ENCODE peak calls at places on chromosome X, in four cellular contexts. One of them, this sample, is unnamed. For H3K9me2, the result is how much of the 10 kb centered on the place peaks cover.

GRCh38 chrX:29388509-29388908 is 801.3 kb downstream of the IL1RAPL1 start:
- DNase-seq in MM.1S: no peak
- DNase-seq in GM23248: no peak
- DNase-seq in PC-3: no peak
- DNase-seq in this sample: no peak

GRCh38 chrX:51955200-51955599 is 61.8 kb downstream of the MAGED1 start:
- DNase-seq in MM.1S: peak
- DNase-seq in GM23248: no peak
- DNase-seq in PC-3: peak
- DNase-seq in this sample: peak

GRCh38 chrX:154748712-154749339 is 2.1 kb downstream of the GAB3 start:
- DNase-seq in MM.1S: peak
- DNase-seq in GM23248: peak
- DNase-seq in PC-3: peak
- DNase-seq in this sample: peak

GRCh38 chrX:19630776-19631707 is 115.7 kb upstream of the MAP3K15 start:
- DNase-seq in MM.1S: no peak
- DNase-seq in GM23248: no peak
- DNase-seq in PC-3: no peak
- DNase-seq in this sample: no peak

GRCh38 chrX:154986826-154987575 is 35.5 kb downstream of the F8 start:
- DNase-seq in MM.1S: no peak
- DNase-seq in GM23248: peak
- DNase-seq in PC-3: peak
- DNase-seq in this sample: peak

GRCh38 chrX:53824686-53825085 is 138.2 kb upstream of the HUWE1 start:
- DNase-seq in MM.1S: no peak
- DNase-seq in GM23248: no peak
- DNase-seq in PC-3: no peak
- DNase-seq in this sample: no peak

GRCh38 chrX:11336201-11336600 is 43.0 kb downstream of the AMELX start:
- DNase-seq in MM.1S: peak
- DNase-seq in GM23248: no peak
- DNase-seq in PC-3: no peak
- DNase-seq in this sample: peak

GRCh38 chrX:50707955-50708694 is 105.9 kb downstream of the SHROOM4 start:
- DNase-seq in MM.1S: no peak
- DNase-seq in GM23248: no peak
- DNase-seq in PC-3: no peak
- DNase-seq in this sample: no peak

GRCh38 chrX:136574548-136574947 is 42.5 kb downstream of the VGLL1 start:
- DNase-seq in MM.1S: no peak
- DNase-seq in GM23248: no peak
- DNase-seq in PC-3: peak
- DNase-seq in this sample: no peak

GRCh38 chrX:68121835-68122234 is 311.5 kb downstream of the OPHN1 start:
- DNase-seq in MM.1S: no peak
- DNase-seq in GM23248: no peak
- DNase-seq in PC-3: no peak
- DNase-seq in this sample: no peak

GRCh38 chrX:118530537-118530936 is 34.9 kb downstream of the DOCK11 start:
- DNase-seq in MM.1S: no peak
- DNase-seq in GM23248: peak
- DNase-seq in PC-3: no peak
- DNase-seq in this sample: no peak

GRCh38 chrX:107025538-107025937 is 25.5 kb upstream of the MORC4 start:
- DNase-seq in MM.1S: peak
- DNase-seq in GM23248: peak
- DNase-seq in PC-3: peak
- DNase-seq in this sample: peak

GRCh38 chrX:105701310-105702052 is 120.9 kb upstream of the NRK start:
- DNase-seq in MM.1S: peak
- DNase-seq in GM23248: no peak
- DNase-seq in PC-3: peak
- DNase-seq in this sample: no peak

GRCh38 chrX:13432776-13433605 is 113.1 kb upstream of the ATXN3L start:
- DNase-seq in MM.1S: no peak
- DNase-seq in GM23248: peak
- DNase-seq in PC-3: no peak
- DNase-seq in this sample: no peak

GRCh38 chrX:48709522-48710117 is 13.1 kb downstream of the SUV39H1 start:
- DNase-seq in MM.1S: no peak
- DNase-seq in GM23248: no peak
- DNase-seq in PC-3: no peak
- DNase-seq in this sample: no peak

GRCh38 chrX:11629593-11630211 is 36.0 kb downstream of the ARHGAP6 start:
- DNase-seq in MM.1S: peak
- DNase-seq in GM23248: peak
- DNase-seq in PC-3: peak
- DNase-seq in this sample: no peak

GRCh38 chrX:111568817-111569216 is 57.4 kb downstream of the SERTM2 start:
- DNase-seq in MM.1S: no peak
- DNase-seq in GM23248: no peak
- DNase-seq in PC-3: no peak
- DNase-seq in this sample: no peak

GRCh38 chrX:139194571-139195280 is 335.8 kb upstream of the F9 start:
- DNase-seq in MM.1S: peak
- DNase-seq in GM23248: peak
- DNase-seq in PC-3: peak
- DNase-seq in this sample: no peak
- H3K4me3 ChIP-seq in MM.1S: peak
- H3K4me3 ChIP-seq in GM23248: peak
- H3K4me3 ChIP-seq in PC-3: peak
- H3K4me3 ChIP-seq in this sample: no peak

GRCh38 chrX:69741706-69742105 is 125.8 kb downstream of the EDA start:
- DNase-seq in MM.1S: no peak
- DNase-seq in GM23248: no peak
- DNase-seq in PC-3: no peak
- DNase-seq in this sample: no peak
- H3K9me2 ChIP-seq in MM.1S: under half
- H3K9me2 ChIP-seq in GM23248: under half
- H3K9me2 ChIP-seq in PC-3: under half
- H3K9me2 ChIP-seq in this sample: under half

GRCh38 chrX:113260474-113260873 is 419.8 kb upstream of the AMOT start:
- DNase-seq in MM.1S: peak
- DNase-seq in GM23248: peak
- DNase-seq in PC-3: no peak
- DNase-seq in this sample: no peak
- H3K4me3 ChIP-seq in MM.1S: no peak
- H3K4me3 ChIP-seq in GM23248: no peak
- H3K4me3 ChIP-seq in PC-3: no peak
- H3K4me3 ChIP-seq in this sample: no peak

DNA sequence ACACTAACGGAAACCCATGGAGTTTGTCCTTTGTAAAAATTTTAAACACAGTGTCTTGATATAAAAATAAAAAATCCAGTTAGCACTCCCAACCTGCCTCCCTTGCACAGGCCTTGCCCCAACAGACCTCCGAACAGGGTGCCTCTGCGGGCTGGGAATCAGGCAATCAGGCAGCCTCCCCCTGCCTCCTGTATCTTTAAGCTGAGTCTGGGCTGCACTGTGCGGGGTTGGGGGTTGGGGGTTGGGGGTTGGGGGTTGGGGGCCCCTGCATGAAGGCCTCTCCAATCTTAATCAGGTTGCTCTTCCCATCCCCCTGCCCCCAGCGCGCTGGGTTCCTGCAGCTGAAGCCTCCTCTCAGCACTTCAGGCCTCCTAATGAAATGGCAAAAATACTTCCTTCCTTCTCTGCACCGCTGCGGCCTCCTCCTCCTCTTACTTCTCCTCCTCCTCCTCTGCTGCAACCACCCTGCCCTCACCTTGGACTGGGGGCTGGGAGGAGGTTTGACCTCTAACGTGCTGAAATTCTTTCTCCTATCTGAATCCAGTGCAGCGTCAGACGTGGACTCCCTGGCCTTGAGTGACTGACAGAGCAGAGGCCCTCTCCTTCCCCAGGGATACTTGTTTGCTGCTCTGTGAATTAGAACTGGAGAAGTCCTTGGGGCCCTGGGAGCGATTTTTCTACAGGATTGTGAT is 26.6 kb downstream of the NLGN3 start:
- DNase-seq in MM.1S: no peak
- DNase-seq in GM23248: no peak
- DNase-seq in PC-3: no peak
- DNase-seq in this sample: no peak
- H3K9me2 ChIP-seq in MM.1S: under half
- H3K9me2 ChIP-seq in GM23248: under half
- H3K9me2 ChIP-seq in PC-3: under half
- H3K9me2 ChIP-seq in this sample: under half

GRCh38 chrX:24799565-24799964 is 105.8 kb downstream of the POLA1 start:
- DNase-seq in MM.1S: no peak
- DNase-seq in GM23248: no peak
- DNase-seq in PC-3: no peak
- DNase-seq in this sample: no peak

DNA sequence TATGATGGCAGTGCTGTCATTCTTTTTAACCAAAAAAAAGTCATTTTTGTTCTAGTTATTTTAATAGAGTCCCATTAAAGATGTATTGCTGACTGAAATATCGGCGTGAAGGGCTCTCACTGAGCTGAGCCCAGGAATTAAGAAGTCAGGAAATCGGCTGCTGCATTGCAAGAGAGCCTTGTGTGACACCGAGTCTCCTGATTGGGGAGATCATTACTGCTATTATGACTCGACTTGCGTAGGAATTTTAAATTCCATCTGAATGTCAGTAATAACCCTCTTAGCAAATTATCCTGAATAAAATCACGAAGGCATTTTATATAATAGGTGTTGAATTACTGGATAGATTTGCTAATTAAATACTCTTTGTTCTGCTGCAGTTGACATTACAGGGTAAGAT is 111.5 kb downstream of the POLA1 start:
- DNase-seq in MM.1S: no peak
- DNase-seq in GM23248: no peak
- DNase-seq in PC-3: no peak
- DNase-seq in this sample: no peak
- H3K4me3 ChIP-seq in MM.1S: no peak
- H3K4me3 ChIP-seq in GM23248: no peak
- H3K4me3 ChIP-seq in PC-3: no peak
- H3K4me3 ChIP-seq in this sample: no peak

DNA sequence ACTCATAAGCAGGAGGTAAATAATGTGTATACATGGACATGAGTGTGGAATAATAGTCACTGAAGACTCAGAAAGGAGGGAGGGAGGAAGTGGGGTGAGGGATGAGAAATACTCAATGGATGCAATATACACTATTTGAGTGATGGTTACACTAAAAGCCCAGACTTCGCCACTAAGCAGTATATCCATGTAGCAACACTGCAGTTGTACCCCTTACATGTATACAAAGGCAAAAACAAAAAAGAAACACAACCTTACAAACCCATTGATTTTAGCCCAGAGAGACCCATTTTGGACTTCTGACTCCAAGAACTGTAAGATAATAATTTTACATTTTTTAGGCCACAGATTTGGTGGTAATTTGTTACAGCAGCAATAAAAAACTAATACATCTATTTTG is 51.5 kb downstream of the VMA21 start:
- DNase-seq in MM.1S: no peak
- DNase-seq in GM23248: no peak
- DNase-seq in PC-3: no peak
- DNase-seq in this sample: no peak
- H3K9me2 ChIP-seq in MM.1S: under half
- H3K9me2 ChIP-seq in GM23248: under half
- H3K9me2 ChIP-seq in PC-3: under half
- H3K9me2 ChIP-seq in this sample: under half

DNA sequence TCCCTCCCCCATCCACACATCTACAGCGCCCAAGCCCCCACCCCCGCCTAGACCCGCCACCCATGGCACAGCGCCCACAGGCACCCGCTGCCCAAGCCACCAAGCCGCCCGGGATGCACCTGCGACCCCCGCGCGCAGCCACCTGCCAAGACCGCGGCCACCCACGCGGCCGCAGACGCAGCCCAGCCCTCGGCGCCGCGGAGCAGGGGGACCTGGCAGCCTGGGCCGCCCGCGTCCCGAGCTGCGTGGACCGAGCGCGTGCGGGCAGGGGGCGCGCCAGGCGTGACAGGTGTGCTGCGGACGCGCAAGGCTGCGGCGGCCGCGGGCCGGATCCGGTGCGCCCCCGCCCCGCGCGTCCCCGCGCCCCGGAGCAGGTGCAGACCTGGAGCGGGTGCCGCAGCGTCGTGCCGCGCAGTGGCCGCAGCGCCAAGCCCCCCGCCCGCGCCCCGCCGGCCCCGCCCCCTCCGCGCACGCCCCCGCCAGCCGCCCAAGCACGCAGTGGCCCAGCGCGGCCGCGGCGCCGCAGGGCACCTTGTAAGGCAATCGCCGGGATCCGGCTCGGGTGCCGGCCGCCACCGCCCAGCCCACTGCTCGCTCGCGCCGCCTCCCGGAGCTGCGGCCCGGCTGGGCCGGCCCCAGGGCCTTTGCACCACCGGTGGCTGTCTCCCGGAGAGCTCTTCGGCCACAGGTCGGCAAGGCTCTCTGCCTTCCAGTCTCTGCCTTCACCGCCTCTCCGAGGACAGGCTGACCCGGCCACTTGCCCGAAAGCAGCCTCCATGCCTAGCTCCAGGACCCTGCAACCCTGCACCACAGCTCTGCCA is at the start of gene PNCK:
- DNase-seq in MM.1S: no peak
- DNase-seq in GM23248: no peak
- DNase-seq in PC-3: no peak
- DNase-seq in this sample: no peak
- H3K4me3 ChIP-seq in MM.1S: no peak
- H3K4me3 ChIP-seq in GM23248: no peak
- H3K4me3 ChIP-seq in PC-3: no peak
- H3K4me3 ChIP-seq in this sample: no peak

DNA sequence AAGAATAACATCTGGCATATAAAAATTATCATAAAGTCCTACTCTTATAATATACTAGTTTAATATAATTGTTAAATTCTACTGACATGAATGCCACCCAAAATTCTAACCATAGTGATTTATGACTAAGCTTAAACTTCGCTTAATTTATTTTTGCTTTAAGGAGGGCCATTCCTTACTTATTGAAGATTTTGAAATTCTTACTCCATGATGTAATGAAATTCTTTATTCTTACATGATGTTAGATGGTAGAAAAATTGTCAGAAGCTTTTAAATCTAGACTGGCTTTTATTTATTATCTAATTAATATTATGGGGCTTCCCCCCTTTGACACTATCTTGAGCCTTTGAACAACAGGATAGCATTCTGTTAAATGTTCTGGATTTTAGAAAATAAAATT is 19.5 kb upstream of the SUPT20HL2 start:
- DNase-seq in MM.1S: no peak
- DNase-seq in GM23248: no peak
- DNase-seq in PC-3: no peak
- DNase-seq in this sample: no peak
- H3K9me2 ChIP-seq in MM.1S: under half
- H3K9me2 ChIP-seq in GM23248: under half
- H3K9me2 ChIP-seq in PC-3: under half
- H3K9me2 ChIP-seq in this sample: under half